ENCODE peak calls at places on chromosome 15, in ten cellular contexts. M is NCI-H1105; L is substantia nigra; U is endodermal cell; B is GM10248; C is A172; I is cardiac fibroblast; X is NCI-H524; D is endothelial cell; R is activated CD8-positive, alpha-beta memory T cell treated with anti-CD3 and anti-CD28 coated beads for 1 hour. Q is an unnamed sample.
A peak's percentile ranks its signal among the peaks of the same experiment; 100 is the strongest.

GRCh38 chr15:65857718-65858402 is 11.4 kb upstream of the RAB11A start:
- DNase-seq in L (no peak), R (no peak), I (no peak), D (no peak), X (no peak), B (peak; percentile 33), U (peak; percentile 49), M (no peak), C (no peak), Q (no peak)

GRCh38 chr15:77538011-77538410 is 94.7 kb downstream of the LINGO1 start:
- DNase-seq in C (no peak), R (no peak), L (no peak), B (peak; percentile 78), U (no peak), X (no peak), D (no peak), M (no peak), I (no peak), Q (no peak)

GRCh38 chr15:41258706-41259471 is 27.8 kb downstream of the CHP1 start:
- DNase-seq in C (no peak), B (peak; percentile 52), I (peak; percentile 51), D (no peak), R (no peak), M (no peak), L (no peak), X (no peak), U (no peak), Q (no peak)

GRCh38 chr15:56675930-56676329 is 57.4 kb downstream of the ZNF280D start:
- DNase-seq in X (no peak), C (no peak), D (no peak), I (no peak), L (no peak), M (no peak), B (no peak), R (no peak), U (no peak), Q (no peak)

GRCh38 chr15:65336767-65337435 is 32.4 kb downstream of the RNU5B-1 start:
- DNase-seq in B (no peak), X (peak; percentile 99), M (no peak), U (peak; percentile 57), L (no peak), C (no peak), R (no peak), I (no peak), D (no peak), Q (no peak)

GRCh38 chr15:80531388-80532184 is 127.4 kb downstream of the ARNT2 start:
- DNase-seq in U (no peak), D (no peak), L (no peak), I (no peak), C (no peak), M (no peak), R (no peak), B (no peak), X (no peak), Q (no peak)

GRCh38 chr15:64804619-64805018 is 20.8 kb downstream of the PIF1 start:
- DNase-seq in M (no peak), X (no peak), L (no peak), C (no peak), U (no peak), I (no peak), D (no peak), B (no peak), R (no peak), Q (no peak)

GRCh38 chr15:51864408-51865056 is 35.1 kb downstream of the TMOD3 start:
- DNase-seq in X (no peak), B (no peak), M (no peak), R (no peak), L (no peak), I (peak; percentile 35), U (no peak), C (no peak), D (no peak), Q (no peak)

GRCh38 chr15:39317225-39317624 is 263.7 kb upstream of the THBS1 start:
- DNase-seq in X (no peak), C (no peak), U (no peak), M (no peak), L (no peak), I (no peak), B (no peak), R (no peak), D (no peak), Q (no peak)

GRCh38 chr15:97654677-97655076 is 305.8 kb upstream of the ARRDC4 start:
- DNase-seq in L (no peak), C (no peak), B (no peak), D (no peak), M (no peak), R (no peak), I (no peak), U (no peak), X (no peak), Q (no peak)

GRCh38 chr15:74793135-74794028 is 11.5 kb downstream of the CSK start:
- DNase-seq in L (no peak), C (no peak), I (peak; percentile 40), X (no peak), M (no peak), U (peak; percentile 58), D (no peak), B (no peak), R (peak; percentile 64), Q (peak; percentile 24)

GRCh38 chr15:73906346-73907017 is 19.8 kb upstream of the LOXL1 start:
- DNase-seq in X (no peak), U (no peak), M (no peak), B (no peak), C (no peak), D (no peak), L (no peak), I (peak; percentile 47), R (no peak), Q (no peak)

GRCh38 chr15:70351941-70352774 is 254.4 kb upstream of the TLE3 start:
- DNase-seq in D (no peak), X (no peak), I (no peak), B (no peak), L (no peak), C (no peak), M (no peak), U (peak; percentile 46), R (no peak), Q (no peak)

GRCh38 chr15:39834256-39834655 is 51.6 kb upstream of the FSIP1 start:
- DNase-seq in L (no peak), D (no peak), U (no peak), R (no peak), X (no peak), B (no peak), I (peak; percentile 81), C (no peak), M (no peak), Q (no peak)

GRCh38 chr15:58665676-58666075 is 83.8 kb downstream of the ADAM10 start:
- DNase-seq in R (no peak), C (no peak), M (no peak), B (no peak), D (no peak), X (no peak), U (no peak), I (no peak), L (no peak), Q (no peak)

GRCh38 chr15:99564221-99565030 is 1.4 kb upstream of the MEF2A start:
- DNase-seq in C (no peak), D (peak; percentile 22), X (peak; percentile 88), R (no peak), M (peak; percentile 37), B (peak; percentile 58), I (peak; percentile 38), L (no peak), U (peak; percentile 64), Q (peak; percentile 51)

GRCh38 chr15:63396546-63396939 is 14.9 kb upstream of the CA12 start:
- DNase-seq in L (no peak), B (no peak), C (no peak), X (peak; percentile 74), M (no peak), D (no peak), R (no peak), U (peak; percentile 78), I (no peak), Q (no peak)

GRCh38 chr15:84079885-84080777 is 155.4 kb upstream of the GOLGA6L4 start:
- DNase-seq in C (no peak), D (peak; percentile 45), X (peak; percentile 83), I (peak; percentile 25), L (no peak), R (peak; percentile 23), U (peak; percentile 85), M (peak; percentile 26), B (peak; percentile 58), Q (no peak)

GRCh38 chr15:62742409-62743171 is 300.0 kb upstream of the TPM1 start:
- DNase-seq in L (no peak), C (peak; percentile 85), D (peak; percentile 38), X (peak; percentile 62), U (peak; percentile 71), M (peak; percentile 78), B (peak; percentile 60), R (no peak), I (peak; percentile 95), Q (peak; percentile 62)

GRCh38 chr15:29938701-29939340 is 116.6 kb upstream of the TJP1 start:
- DNase-seq in L (no peak), D (peak; percentile 34), B (no peak), R (no peak), I (no peak), M (no peak), X (peak; percentile 44), U (no peak), C (no peak), Q (no peak)

GRCh38 chr15:23912191-23912590 is 225.1 kb upstream of the NDN start:
- DNase-seq in B (no peak), U (peak; percentile 85), M (peak; percentile 11), D (peak; percentile 17), C (no peak), X (peak; percentile 68), R (no peak), L (no peak), I (no peak), Q (no peak)

GRCh38 chr15:43792761-43793493 is 807 bp downstream of the SERF2 start:
- DNase-seq in U (no peak), X (no peak), L (no peak), C (no peak), I (peak; percentile 45), B (no peak), M (no peak), D (peak; percentile 13), R (no peak), Q (peak; percentile 50)

GRCh38 chr15:61681676-61682075 is 378.6 kb downstream of the VPS13C start:
- DNase-seq in C (no peak), B (no peak), U (no peak), D (no peak), L (no peak), X (no peak), M (no peak), I (no peak), R (no peak), Q (no peak)

GRCh38 chr15:71746719-71747118 is 63.6 kb upstream of the NR2E3 start:
- DNase-seq in D (no peak), M (peak; percentile 47), L (no peak), R (no peak), C (no peak), I (no peak), X (no peak), B (no peak), U (no peak), Q (no peak)

GRCh38 chr15:52082197-52083036 is 30.2 kb downstream of the BCL2L10 start:
- DNase-seq in B (peak; percentile 62), X (no peak), U (no peak), M (no peak), C (no peak), R (no peak), I (no peak), D (no peak), L (no peak), Q (no peak)

GRCh38 chr15:57559875-57560274 is 31.8 kb upstream of the MYZAP start:
- DNase-seq in C (peak; percentile 62), R (peak; percentile 52), D (peak; percentile 82), M (peak; percentile 15), B (peak; percentile 61), U (peak; percentile 94), I (peak; percentile 67), L (no peak), X (peak; percentile 73), Q (peak; percentile 45)

Q was measured in erythroblast.